ENCODE peak calls at places on chromosomes 11 and 22, in five cellular contexts. Z, X, U, T and P are unnamed samples.

GRCh38 chr11:76596652-76597051 is 73.9 kb downstream of the LRRC32 start:
- DNase-seq in Z (peak), X (no peak), T (no peak), U (no peak), P (no peak)

GRCh38 chr11:2584812-2585565 is 114.8 kb downstream of the KCNQ1OT1 start:
- DNase-seq in X (no peak), T (no peak), U (no peak), Z (peak), P (no peak)

GRCh38 chr11:133595998-133596590 is 63.8 kb upstream of the OPCML start:
- DNase-seq in Z (no peak), T (no peak), X (no peak), U (no peak), P (no peak)

GRCh38 chr11:123505546-123506299 is 75.7 kb downstream of the GRAMD1B start:
- DNase-seq in Z (peak), T (no peak), X (no peak), U (no peak), P (no peak)

GRCh38 chr11:109867784-109868183 is 225.4 kb upstream of the ZC3H12C start:
- DNase-seq in U (no peak), Z (no peak), X (no peak), T (no peak), P (no peak)

GRCh38 chr11:112889446-112889845 is 71.8 kb upstream of the NCAM1 start:
- DNase-seq in T (no peak), X (no peak), Z (no peak), U (no peak), P (no peak)

GRCh38 chr11:11535611-11536010 is 86.2 kb downstream of the GALNT18 start:
- DNase-seq in Z (peak), T (no peak), X (no peak), U (no peak), P (no peak)

GRCh38 chr22:33889748-33890147 is 30.5 kb downstream of the LARGE1 start:
- DNase-seq in T (no peak), U (no peak), Z (no peak), X (no peak), P (no peak)

GRCh38 chr11:88087281-88087680 is 88.0 kb downstream of the RAB38 start:
- DNase-seq in U (no peak), Z (no peak), X (no peak), T (no peak), P (no peak)

GRCh38 chr11:135069884-135070283 is 657.8 kb upstream of the B3GAT1 start:
- DNase-seq in U (no peak), T (no peak), X (no peak), Z (no peak), P (peak)

GRCh38 chr11:135073870-135074269 is 661.8 kb upstream of the B3GAT1 start:
- DNase-seq in U (no peak), T (no peak), Z (no peak), X (no peak), P (peak)

GRCh38 chr11:135073444-135073843 is 661.4 kb upstream of the B3GAT1 start:
- DNase-seq in Z (no peak), X (no peak), U (no peak), T (no peak), P (no peak)

GRCh38 chr11:135074397-135074998 is 662.5 kb upstream of the B3GAT1 start:
- DNase-seq in X (no peak), T (no peak), Z (no peak), U (no peak), P (peak)

DNA sequence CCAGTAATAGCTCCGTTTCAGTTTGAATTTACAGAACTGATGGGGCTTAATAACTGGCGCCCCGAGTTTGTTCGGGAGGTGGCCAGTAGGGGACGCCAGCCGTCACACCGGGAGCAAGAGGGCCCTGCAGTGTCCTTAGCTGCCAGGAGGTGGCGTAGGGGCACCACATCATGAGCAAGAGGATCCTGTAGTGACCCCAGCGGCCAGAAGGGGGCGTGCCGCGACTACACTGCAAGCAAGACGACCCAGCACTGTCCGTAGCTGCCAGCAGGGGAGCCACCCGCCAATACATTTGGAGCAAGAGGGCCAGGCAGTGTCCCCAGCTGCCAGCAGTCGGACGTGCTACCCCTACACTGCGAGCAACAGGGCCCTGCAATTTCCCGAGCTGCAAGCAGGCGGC is 663.7 kb upstream of the B3GAT1 start:
- DNase-seq in U (peak), Z (no peak), X (no peak), T (peak), P (peak)
- TF ChIP-seq JUND in U (no peak), Z (no peak), X (no peak), T (no peak), P (no peak)

GRCh38 chr22:42964994-42965699 is 49.8 kb downstream of the PACSIN2 start:
- DNase-seq in X (no peak), Z (no peak), U (peak), T (peak), P (no peak)

GRCh38 chr22:42961815-42962214 is 53.1 kb downstream of the PACSIN2 start:
- DNase-seq in T (no peak), X (no peak), U (no peak), Z (no peak), P (no peak)

GRCh38 chr22:42963231-42963595 is 51.7 kb downstream of the PACSIN2 start:
- DNase-seq in Z (no peak), T (no peak), U (no peak), X (no peak), P (no peak)

GRCh38 chr22:42960146-42960509 is 54.8 kb downstream of the PACSIN2 start:
- DNase-seq in Z (no peak), T (no peak), U (peak), X (no peak), P (no peak)

DNA sequence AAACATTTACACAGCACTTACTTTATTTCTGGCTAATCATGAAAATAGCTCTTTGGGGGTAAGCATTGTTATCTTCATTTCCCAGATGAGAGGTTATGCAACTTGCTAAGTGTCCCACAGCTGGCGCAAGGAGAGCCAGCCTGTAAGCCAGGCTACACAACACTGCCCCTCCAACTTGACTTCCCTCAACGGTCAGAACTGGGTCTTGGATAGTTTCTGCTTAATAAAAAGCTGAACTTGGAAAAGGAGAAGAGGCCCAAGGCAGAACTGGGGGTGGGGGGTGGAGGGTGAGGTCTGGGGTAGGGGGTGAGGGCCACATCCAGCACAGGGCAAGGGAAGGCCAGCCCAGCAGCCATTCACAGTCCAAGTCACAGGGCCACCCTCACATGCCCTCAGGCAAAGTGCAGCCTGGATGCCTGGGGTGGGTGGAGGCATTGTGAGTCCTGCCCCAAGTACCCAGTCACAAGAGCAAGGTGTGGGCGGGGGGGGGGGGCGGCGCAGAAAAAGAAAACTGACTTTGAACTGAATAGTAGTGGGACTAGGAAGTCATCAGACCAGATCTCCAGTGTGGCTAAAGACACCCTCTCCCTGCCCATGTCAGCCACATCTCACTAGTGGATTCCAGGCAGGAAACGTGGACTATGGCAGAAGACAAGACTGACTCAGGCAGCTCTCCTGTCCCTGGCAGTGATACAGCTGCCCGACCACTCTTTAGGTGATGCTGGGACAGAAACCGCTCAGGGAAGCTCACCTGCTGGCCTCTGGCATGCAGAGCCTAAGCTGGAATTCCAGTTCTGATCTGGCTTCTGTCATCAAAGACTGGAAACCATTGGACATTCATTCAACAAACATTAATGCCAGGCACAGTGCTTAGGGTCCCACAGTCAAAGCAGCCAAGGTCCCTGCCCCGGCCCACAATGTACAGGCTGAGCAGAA is 52.4 kb downstream of the PACSIN2 start:
- DNase-seq in T (no peak), Z (no peak), X (no peak), U (no peak), P (peak)
- TF ChIP-seq JUND in T (no peak), Z (no peak), X (no peak), U (no peak), P (no peak)

GRCh38 chr11:12989428-12990242 is 19.5 kb upstream of the RASSF10 start:
- DNase-seq in U (no peak), T (no peak), X (peak), Z (no peak), P (no peak)
- TF ChIP-seq JUND in U (no peak), T (no peak), X (peak), Z (no peak), P (no peak)

GRCh38 chr22:36999463-36999862 is 19.8 kb downstream of the TST start:
- DNase-seq in U (no peak), Z (no peak), X (peak), T (peak), P (no peak)

GRCh38 chr22:37000676-37001534 is 18.3 kb downstream of the TST start:
- DNase-seq in Z (no peak), T (no peak), X (no peak), U (no peak), P (no peak)

GRCh38 chr22:37001826-37002225 is 17.4 kb downstream of the TST start:
- DNase-seq in Z (no peak), U (no peak), T (no peak), X (no peak), P (no peak)

GRCh38 chr22:37002633-37003032 is 16.6 kb downstream of the TST start:
- DNase-seq in U (no peak), T (no peak), X (no peak), Z (no peak), P (no peak)

DNA sequence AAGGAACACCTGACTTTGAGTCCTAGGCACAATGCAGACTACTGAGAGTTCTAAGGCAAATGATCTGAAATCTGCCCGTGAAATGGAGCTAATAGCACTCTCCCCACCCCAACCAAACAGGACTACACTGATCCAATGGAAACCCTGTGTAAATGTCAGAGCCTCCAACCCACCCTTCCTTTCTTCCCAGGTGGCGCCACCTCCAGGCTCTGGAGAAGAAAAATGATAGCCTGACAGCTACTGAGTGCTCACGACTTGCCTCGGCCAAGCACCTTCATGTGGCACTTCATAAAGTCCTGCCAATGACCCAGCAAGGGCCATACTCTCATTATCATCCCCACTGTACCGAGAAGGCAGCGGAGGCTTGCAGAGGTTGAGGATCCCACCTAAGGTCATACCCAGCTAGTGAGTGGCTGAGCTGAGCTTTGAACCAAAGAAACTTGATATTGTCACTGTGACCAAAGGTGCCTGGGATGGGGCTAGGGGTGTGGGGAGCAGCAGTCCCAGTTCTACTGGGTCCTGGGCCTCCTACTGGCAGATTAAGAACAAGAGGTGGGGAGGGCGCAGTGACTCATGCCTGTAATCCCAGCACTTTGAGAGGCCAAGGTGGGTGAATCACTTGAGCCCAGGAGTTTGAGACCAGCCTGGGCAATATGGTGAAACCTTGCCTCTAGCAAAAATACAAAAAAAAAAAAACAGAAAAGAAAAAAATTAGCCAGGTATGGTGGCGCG is 20.5 kb downstream of the TST start:
- DNase-seq in X (no peak), U (no peak), Z (no peak), T (peak), P (no peak)
- TF ChIP-seq JUND in X (peak), U (no peak), Z (no peak), T (peak), P (no peak)

DNA sequence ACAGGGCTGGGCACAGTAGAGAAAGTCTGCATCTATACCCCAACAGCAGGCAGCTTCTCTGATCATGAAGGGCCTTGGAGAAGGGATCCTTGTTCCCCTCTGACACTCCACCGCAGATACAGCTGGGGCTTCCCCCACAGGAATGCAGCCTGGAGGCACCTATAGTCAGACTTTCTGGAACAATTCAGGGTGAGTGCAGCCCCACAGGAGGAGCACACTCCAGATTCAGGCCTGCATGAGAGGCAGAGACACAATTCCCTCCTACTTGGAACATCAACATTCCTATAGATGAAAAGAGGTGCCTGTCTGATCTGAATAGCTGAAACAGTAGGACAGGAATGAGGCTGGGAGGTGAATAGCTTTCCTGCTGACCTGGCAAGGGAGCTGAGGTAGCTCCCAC is 1298.0 kb upstream of the CNTN5 start:
- DNase-seq in Z (no peak), U (no peak), T (no peak), X (no peak), P (no peak)
- TF ChIP-seq JUND in Z (no peak), U (no peak), T (no peak), X (no peak), P (no peak)

GRCh38 chr11:22991196-22991595 is 130.9 kb upstream of the CCDC179 start:
- DNase-seq in U (no peak), X (no peak), T (no peak), Z (no peak), P (no peak)
- TF ChIP-seq JUND in U (no peak), X (no peak), T (no peak), Z (no peak), P (no peak)

DNA sequence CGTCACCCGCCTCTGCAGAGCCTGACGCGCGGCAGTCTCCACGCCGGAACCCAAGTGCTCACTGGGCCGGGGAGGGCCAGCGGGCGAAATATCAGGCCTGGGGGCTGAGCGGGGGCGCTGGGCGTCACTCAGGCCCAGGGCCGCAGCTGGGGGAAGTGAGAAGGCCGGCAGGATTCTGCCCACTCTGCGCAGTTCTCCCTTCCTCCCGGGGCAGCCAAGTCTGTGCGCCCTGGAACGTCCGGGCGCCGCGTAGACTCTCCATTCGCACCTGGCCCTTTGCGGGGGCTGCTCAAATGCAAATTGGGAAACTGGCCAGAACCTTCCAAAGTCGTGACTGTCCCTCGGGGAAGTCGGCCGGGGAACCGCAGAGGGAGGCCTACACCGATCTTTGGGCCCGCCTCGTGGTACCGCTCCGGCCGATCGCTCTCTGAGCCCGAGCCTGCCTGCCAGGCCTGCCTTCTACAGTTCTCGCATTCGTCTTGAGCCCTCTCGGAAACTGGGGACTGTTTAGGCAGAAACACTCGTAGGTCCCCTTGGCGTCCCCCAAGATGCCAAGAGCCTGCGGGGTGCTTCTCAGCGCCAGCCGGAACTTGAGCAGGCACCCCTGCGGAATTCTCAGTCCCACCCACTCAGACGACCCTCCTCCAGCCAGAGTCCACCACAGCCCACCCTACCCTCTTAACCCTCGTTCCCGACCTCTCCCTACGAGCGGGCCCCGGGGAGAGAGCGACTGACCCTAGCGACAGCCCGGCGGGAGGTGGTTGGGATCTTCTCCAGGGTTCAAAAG is 2.1 kb upstream of the SLC6A5 start:
- DNase-seq in X (no peak), T (no peak), U (no peak), Z (no peak), P (no peak)
- TF ChIP-seq JUND in X (no peak), T (no peak), U (no peak), Z (no peak), P (no peak)